ENCODE peak calls at places on chromosomes 2 and 18, in five cellular contexts. R is foreskin fibroblast, I is GM12865, D is cardiac muscle cell, M is GM20000. H is an unnamed sample.

GRCh38 chr2:46490521-46491141 is 11.3 kb downstream of the TMEM247 start:
- DNase-seq in R (peak; percentile 60), I (peak; percentile 60), D (peak; percentile 71), M (peak; percentile 70), H (no peak)

GRCh38 chr2:37784071-37784758 is 112.8 kb upstream of the CDC42EP3 start:
- DNase-seq in R (no peak), I (no peak), D (no peak), M (no peak), H (no peak)

GRCh38 chr2:86035883-86036789 is 69.5 kb downstream of the POLR1A start:
- DNase-seq in R (peak; percentile 96), I (peak; percentile 93), D (no peak), M (peak; percentile 88), H (no peak)

GRCh38 chr18:50917021-50917420 is 38.1 kb downstream of the ME2 start:
- DNase-seq in R (peak; percentile 14), I (no peak), D (no peak), M (no peak), H (no peak)

GRCh38 chr18:49022311-49023280 is 71.8 kb upstream of the SMAD7 start:
- DNase-seq in R (no peak), I (no peak), D (no peak), M (no peak), H (peak; percentile 59)

GRCh38 chr2:241068942-241069810 is 32.9 kb downstream of the MTERF4 start:
- DNase-seq in R (no peak), I (no peak), D (no peak), M (no peak), H (peak; percentile 66)

GRCh38 chr2:24924732-24925131 is 4.7 kb upstream of the ADCY3 start:
- DNase-seq in R (no peak), I (no peak), D (no peak), M (no peak), H (no peak)

GRCh38 chr2:7203056-7203467 is 285.9 kb downstream of the RNF144A start:
- DNase-seq in R (peak; percentile 74), I (peak; percentile 74), D (peak; percentile 77), M (peak; percentile 42), H (no peak)

GRCh38 chr2:108220942-108221541 is 18.7 kb upstream of the SULT1C3 start:
- DNase-seq in R (no peak), I (no peak), D (no peak), M (no peak), H (no peak)

GRCh38 chr2:48532174-48532573 is 2.2 kb downstream of the STON1 start:
- DNase-seq in R (no peak), I (no peak), D (no peak), M (no peak), H (no peak)

GRCh38 chr2:135799738-135800137 is 37.2 kb downstream of the LCT start:
- DNase-seq in R (no peak), I (no peak), D (no peak), M (no peak), H (no peak)
- TF ChIP-seq CTCF in R (no peak), I (no peak), D (no peak), M (no peak), H (peak; percentile 33)

GRCh38 chr2:109415460-109416004 is 198.2 kb downstream of the SEPTIN10 start:
- DNase-seq in R (no peak), I (no peak), D (peak; percentile 23), M (no peak), H (no peak)
- TF ChIP-seq CTCF in R (no peak), I (no peak), D (no peak), M (no peak), H (no peak)

GRCh38 chr2:199704358-199705238 is 146.4 kb downstream of the FTCDNL1 start:
- DNase-seq in R (peak; percentile 13), I (peak; percentile 45), D (peak; percentile 25), M (peak; percentile 36), H (no peak)
- TF ChIP-seq CTCF in R (peak; percentile 51), I (peak; percentile 54), D (peak; percentile 46), M (peak; percentile 23), H (peak; percentile 63)

DNA sequence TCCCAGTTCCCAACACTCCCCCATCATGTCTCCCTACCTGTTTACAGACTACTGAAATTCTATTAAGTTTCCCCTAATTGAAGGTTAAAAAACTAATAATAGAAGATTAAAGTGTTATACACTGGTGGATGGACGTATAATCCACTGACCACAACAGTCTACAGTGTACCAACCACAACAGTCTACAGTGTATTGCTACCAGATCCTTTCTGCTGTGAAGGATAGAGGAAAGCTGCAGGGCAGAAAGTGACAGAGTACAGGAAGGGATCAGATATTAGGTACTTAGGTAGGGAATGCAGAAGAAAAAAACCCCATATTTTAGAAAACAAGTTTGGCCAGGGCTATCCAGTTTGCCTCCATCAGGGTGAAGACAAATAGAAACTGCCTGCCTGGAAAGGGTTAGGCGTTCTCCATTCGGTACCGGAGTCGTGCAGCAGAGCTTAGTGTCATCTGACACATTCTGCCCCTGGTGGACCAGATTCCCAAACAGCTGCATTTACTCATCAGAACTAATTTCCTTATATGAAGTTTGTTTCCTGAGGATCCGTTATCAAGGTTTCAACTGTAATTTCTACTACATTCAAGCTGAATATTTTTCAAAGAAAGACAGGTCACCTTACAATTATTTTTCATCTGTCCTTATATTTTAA is 49.9 kb downstream of the KLF7 start:
- DNase-seq in R (peak; percentile 74), I (no peak), D (no peak), M (no peak), H (no peak)
- TF ChIP-seq CTCF in R (peak; percentile 15), I (no peak), D (peak; percentile 28), M (no peak), H (peak; percentile 37)

DNA sequence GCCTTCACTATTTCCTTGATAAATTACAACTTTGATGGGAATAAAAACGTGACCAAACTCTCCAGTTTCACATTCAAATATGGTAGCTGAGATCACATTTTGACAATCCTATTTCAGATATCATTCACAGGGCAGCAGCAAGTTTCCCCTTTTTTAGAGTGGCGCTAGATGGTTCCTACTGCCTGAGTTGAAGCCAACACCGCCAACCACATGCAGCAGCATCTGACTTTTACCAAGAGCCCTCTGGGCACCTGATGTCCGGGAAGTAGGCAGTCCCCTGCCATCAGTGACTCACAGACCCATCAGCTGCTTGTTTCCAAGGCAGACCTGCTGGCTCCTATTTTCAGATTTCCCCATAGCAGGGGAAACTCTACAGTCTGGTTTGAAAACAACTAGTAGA is 4.0 kb upstream of the MREG start:
- DNase-seq in R (peak; percentile 62), I (peak; percentile 88), D (no peak), M (peak; percentile 44), H (no peak)
- TF ChIP-seq CTCF in R (no peak), I (no peak), D (no peak), M (no peak), H (no peak)

GRCh38 chr2:26764078-26764887 is at the start of gene SLC35F6:
- DNase-seq in R (peak; percentile 95), I (peak; percentile 89), D (peak; percentile 89), M (peak; percentile 92), H (peak; percentile 88)
- TF ChIP-seq CTCF in R (no peak), I (no peak), D (no peak), M (no peak), H (no peak)

H was measured in type B pancreatic cell.